ENCODE peak calls at places on chromosomes 11 and 22, in nine cellular contexts. L is HCT116, S is H1, X is stomach, C is IMR-90, J is A549, Q is uterus, H is NB4, K is heart left ventricle. R is an unnamed sample.

GRCh38 chr11:2798951-2799761 is 86.4 kb downstream of the CDKN1C start:
- DNase-seq in L (no peak), S (no peak), X (peak), C (peak), J (no peak), Q (peak), H (no peak), K (peak), R (peak)

GRCh38 chr11:100550910-100551309 is 136.2 kb upstream of the ARHGAP42 start:
- DNase-seq in L (no peak), S (no peak), X (no peak), C (no peak), J (no peak), Q (no peak), H (no peak), K (no peak), R (no peak)

GRCh38 chr11:9943346-9944110 is 279.7 kb downstream of the SWAP70 start:
- DNase-seq in L (no peak), S (no peak), X (no peak), C (peak), J (no peak), Q (no peak), H (no peak), K (no peak), R (no peak)

GRCh38 chr22:33090836-33091235 is 32.7 kb upstream of the SYN3 start:
- DNase-seq in L (no peak), S (no peak), X (no peak), C (no peak), J (no peak), Q (no peak), H (no peak), K (no peak), R (no peak)

GRCh38 chr11:117378966-117379865 is 51.6 kb downstream of the CEP164 start:
- DNase-seq in L (no peak), S (no peak), X (no peak), C (no peak), J (no peak), Q (no peak), H (no peak), K (no peak), R (no peak)

GRCh38 chr11:108368134-108368533 is 99.2 kb downstream of the C11orf65 start:
- DNase-seq in L (no peak), S (no peak), X (no peak), C (peak), J (no peak), Q (no peak), H (no peak), K (no peak), R (no peak)

GRCh38 chr22:50027639-50028537 is 15.3 kb upstream of the IL17REL start:
- DNase-seq in L (no peak), S (no peak), X (peak), C (peak), J (peak), Q (no peak), H (peak), K (peak), R (peak)

GRCh38 chr22:46881373-46882118 is 119.1 kb downstream of the TBC1D22A start:
- DNase-seq in L (no peak), S (no peak), X (no peak), C (peak), J (no peak), Q (no peak), H (no peak), K (no peak), R (no peak)

GRCh38 chr11:46701078-46701654 is 335 bp downstream of the ZNF408 start:
- DNase-seq in L (no peak), S (no peak), X (no peak), C (no peak), J (no peak), Q (no peak), H (peak), K (no peak), R (no peak)

GRCh38 chr22:21457023-21457787 is 10.0 kb upstream of the TMEM191C start:
- DNase-seq in L (no peak), S (no peak), X (no peak), C (peak), J (peak), Q (no peak), H (no peak), K (no peak), R (peak)

GRCh38 chr22:49349181-49349835 is 478.4 kb downstream of the BRD1 start:
- DNase-seq in L (no peak), S (no peak), X (no peak), C (no peak), J (no peak), Q (no peak), H (no peak), K (peak), R (no peak)

GRCh38 chr11:17581732-17582053 is 34.6 kb downstream of the OTOG start:
- DNase-seq in L (no peak), S (no peak), X (peak), C (no peak), J (no peak), Q (no peak), H (no peak), K (no peak), R (peak)

GRCh38 chr11:101458161-101458560 is 125.6 kb downstream of the TRPC6 start:
- DNase-seq in L (no peak), S (no peak), X (no peak), C (peak), J (no peak), Q (no peak), H (no peak), K (no peak), R (no peak)

GRCh38 chr11:95904009-95904650 is 19.8 kb downstream of the MTMR2 start:
- DNase-seq in L (no peak), S (no peak), X (no peak), C (no peak), J (no peak), Q (no peak), H (no peak), K (no peak), R (no peak)

GRCh38 chr11:127651175-127651887 is 650.8 kb upstream of the KIRREL3 start:
- DNase-seq in L (no peak), S (no peak), X (no peak), C (peak), J (no peak), Q (no peak), H (no peak), K (no peak), R (no peak)

GRCh38 chr11:64492561-64492960 is 98.5 kb upstream of the SLC22A12 start:
- DNase-seq in L (no peak), S (no peak), X (no peak), C (no peak), J (no peak), Q (no peak), H (peak), K (no peak), R (no peak)

GRCh38 chr11:120601566-120601965 is 90.0 kb downstream of the GRIK4 start:
- DNase-seq in L (no peak), S (no peak), X (no peak), C (peak), J (no peak), Q (no peak), H (no peak), K (no peak), R (no peak)

GRCh38 chr22:25354456-25354855 is 135.0 kb downstream of the CRYBB2 start:
- DNase-seq in L (no peak), S (no peak), X (no peak), C (no peak), J (no peak), Q (no peak), H (no peak), K (no peak), R (peak)

GRCh38 chr11:32056445-32056844 is 34.4 kb upstream of the RCN1 start:
- DNase-seq in L (no peak), S (no peak), X (no peak), C (no peak), J (no peak), Q (no peak), H (peak), K (no peak), R (no peak)

GRCh38 chr11:34459507-34460162 is 20.9 kb downstream of the CAT start:
- DNase-seq in L (no peak), S (no peak), X (no peak), C (no peak), J (no peak), Q (no peak), H (no peak), K (no peak), R (no peak)

GRCh38 chr11:73236879-73237278 is 18.8 kb downstream of the P2RY2 start:
- DNase-seq in L (peak), S (no peak), X (peak), C (peak), J (peak), Q (no peak), H (peak), K (peak), R (peak)

GRCh38 chr22:40805239-40805638 is 13.9 kb downstream of the SLC25A17 start:
- DNase-seq in L (no peak), S (no peak), X (no peak), C (no peak), J (no peak), Q (no peak), H (no peak), K (no peak), R (no peak)

GRCh38 chr11:70413151-70413550 is 14.8 kb downstream of the CTTN start:
- DNase-seq in L (no peak), S (no peak), X (no peak), C (no peak), J (no peak), Q (no peak), H (no peak), K (no peak), R (no peak)

GRCh38 chr11:104106136-104106754 is 57.7 kb downstream of the PDGFD start:
- DNase-seq in L (no peak), S (no peak), X (no peak), C (peak), J (no peak), Q (no peak), H (no peak), K (no peak), R (no peak)

GRCh38 chr11:34204396-34205279 is 99.2 kb downstream of the NAT10 start:
- DNase-seq in L (peak), S (no peak), X (peak), C (peak), J (peak), Q (no peak), H (no peak), K (no peak), R (no peak)

GRCh38 chr11:103047837-103048236 is 44.1 kb downstream of the DCUN1D5 start:
- DNase-seq in L (no peak), S (no peak), X (no peak), C (no peak), J (no peak), Q (no peak), H (no peak), K (no peak), R (no peak)

GRCh38 chr11:131423715-131424114 is 53.3 kb downstream of the NTM start:
- DNase-seq in L (no peak), S (no peak), X (no peak), C (peak), J (peak), Q (no peak), H (no peak), K (no peak), R (no peak)

GRCh38 chr11:66069715-66070603 is at the start of gene PACS1:
- DNase-seq in L (no peak), S (peak), X (peak), C (peak), J (peak), Q (peak), H (peak), K (peak), R (peak)
- TF ChIP-seq POLR2A in L (no peak), S (peak), X (no peak), C (peak), J (peak), Q (peak), H (no peak), K (no peak), R (peak)

DNA sequence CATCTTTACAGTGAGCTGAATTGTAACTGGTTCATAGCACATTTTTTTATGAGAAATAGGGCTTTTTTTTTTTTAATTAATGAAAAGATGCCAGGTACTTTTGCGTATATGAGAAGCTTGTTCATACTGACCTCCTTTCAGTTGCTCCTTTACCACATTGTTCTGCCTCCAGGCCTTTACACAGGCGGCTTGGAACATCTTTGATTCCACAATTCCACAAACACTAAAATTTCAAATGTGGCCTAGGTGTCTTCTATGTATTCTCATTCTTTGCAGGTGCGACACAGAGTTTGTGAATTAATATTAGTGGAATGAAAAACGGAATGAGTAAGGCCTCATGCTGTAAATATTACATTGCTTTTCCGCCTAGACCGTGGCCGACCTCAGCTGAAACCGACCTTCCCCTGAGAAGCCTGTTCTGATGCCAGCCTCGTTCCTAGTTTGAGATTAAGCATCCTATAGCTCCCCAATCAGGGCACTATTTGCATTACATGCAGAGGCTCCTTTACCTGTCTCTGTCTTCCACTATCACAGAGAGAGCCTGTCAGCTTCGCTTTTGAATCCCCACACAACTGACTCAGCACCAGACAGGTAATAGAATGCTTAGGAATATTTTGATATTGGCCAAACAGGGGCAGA is 125.8 kb downstream of the LDLRAD3 start:
- DNase-seq in L (no peak), S (peak), X (no peak), C (no peak), J (no peak), Q (no peak), H (no peak), K (no peak), R (no peak)
- TF ChIP-seq CTCF in L (peak), S (peak), X (no peak), C (no peak), J (no peak), Q (no peak), H (no peak), K (no peak), R (no peak)

GRCh38 chr11:86672007-86672621 is at the start of gene ME3:
- DNase-seq in L (no peak), S (no peak), X (peak), C (peak), J (peak), Q (peak), H (peak), K (peak), R (no peak)
- TF ChIP-seq POLR2A in L (no peak), S (no peak), X (no peak), C (no peak), J (peak), Q (no peak), H (no peak), K (no peak), R (no peak)

GRCh38 chr11:94504689-94505293 is 7.5 kb upstream of the C11orf97 start:
- DNase-seq in L (peak), S (no peak), X (no peak), C (peak), J (peak), Q (no peak), H (peak), K (no peak), R (no peak)
- TF ChIP-seq CTCF in L (peak), S (peak), X (peak), C (peak), J (peak), Q (peak), H (peak), K (peak), R (peak)

GRCh38 chr22:20109411-20110358 is 6.2 kb upstream of the RANBP1 start:
- DNase-seq in L (no peak), S (no peak), X (no peak), C (no peak), J (no peak), Q (no peak), H (no peak), K (peak), R (peak)
- TF ChIP-seq POLR2A in L (no peak), S (peak), X (no peak), C (no peak), J (no peak), Q (no peak), H (no peak), K (no peak), R (no peak)

GRCh38 chr11:1226226-1226961 is 3.5 kb downstream of the MUC5B start:
- DNase-seq in L (no peak), S (no peak), X (no peak), C (no peak), J (no peak), Q (no peak), H (no peak), K (peak), R (peak)
- TF ChIP-seq CTCF in L (no peak), S (peak), X (no peak), C (no peak), J (no peak), Q (no peak), H (peak), K (no peak), R (no peak)

GRCh38 chr11:11621881-11622706 is at the start of gene GALNT18:
- DNase-seq in L (peak), S (peak), X (peak), C (peak), J (peak), Q (peak), H (peak), K (peak), R (peak)
- TF ChIP-seq POLR2A in L (peak), S (peak), X (no peak), C (peak), J (peak), Q (peak), H (no peak), K (no peak), R (no peak)

DNA sequence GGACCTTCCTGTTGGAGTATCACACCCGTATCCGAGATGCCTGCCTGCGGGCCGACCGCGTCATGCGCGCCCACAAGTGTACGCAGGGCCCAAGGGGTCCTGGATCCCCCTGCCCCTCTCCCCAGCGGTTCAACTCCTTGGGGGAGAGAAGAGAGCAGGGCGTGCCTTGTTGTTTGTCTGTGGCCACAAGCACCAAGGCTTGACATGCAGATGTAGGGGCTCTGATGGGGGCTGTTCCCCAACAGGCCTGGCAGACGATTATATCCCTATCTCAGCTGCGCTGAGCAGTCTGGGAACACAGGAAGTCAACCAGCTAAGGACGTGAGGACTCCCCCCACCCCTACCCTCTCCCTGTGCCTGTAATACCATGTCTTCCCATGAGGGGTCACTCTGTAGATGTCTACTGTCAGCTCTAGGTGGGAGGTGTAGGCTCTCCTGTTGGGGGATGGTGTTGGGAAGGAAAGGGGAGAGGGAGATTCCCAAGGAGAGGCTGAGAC is 6.8 kb downstream of the CFL1 start:
- DNase-seq in L (no peak), S (no peak), X (no peak), C (no peak), J (no peak), Q (no peak), H (peak), K (no peak), R (no peak)
- TF ChIP-seq CTCF in L (peak), S (peak), X (no peak), C (peak), J (peak), Q (no peak), H (peak), K (peak), R (peak)